ENCODE peak calls at places on chromosomes 16 and 17, in ten cellular contexts. T is stomach, E is prostate gland, R is IMR-90, G is upper lobe of left lung, B is uterus, P is ovary, F is Peyer's patch, Q is HepG2, I is body of pancreas. A is an unnamed sample.

GRCh38 chr16:78984887-78985464 is 615.6 kb downstream of the MAF start:
- DNase-seq in T (no peak), E (no peak), R (no peak), G (no peak), B (no peak), P (no peak), F (no peak), Q (peak), I (no peak), A (no peak)

GRCh38 chr16:73298562-73298961 is 250.6 kb upstream of the ZFHX3 start:
- DNase-seq in T (no peak), E (no peak), R (peak), G (no peak), B (no peak), P (no peak), F (no peak), Q (peak), I (no peak), A (no peak)

GRCh38 chr16:67531247-67531646 is 2.6 kb downstream of the RIPOR1 start:
- DNase-seq in T (no peak), E (no peak), R (no peak), G (peak), B (no peak), P (no peak), F (no peak), Q (no peak), I (no peak), A (no peak)

GRCh38 chr16:3158498-3159314 is 23.9 kb downstream of the ZNF213 start:
- DNase-seq in T (peak), E (peak), R (peak), G (peak), B (peak), P (peak), F (peak), Q (peak), I (peak), A (peak)

GRCh38 chr17:73551756-73552155 is 92.5 kb downstream of the SDK2 start:
- DNase-seq in T (no peak), E (no peak), R (no peak), G (no peak), B (no peak), P (no peak), F (no peak), Q (no peak), I (no peak), A (no peak)

GRCh38 chr17:29140631-29141483 is 39.3 kb downstream of the MYO18A start:
- DNase-seq in T (no peak), E (no peak), R (peak), G (peak), B (no peak), P (peak), F (peak), Q (no peak), I (no peak), A (no peak)

GRCh38 chr17:1736348-1737281 is 6.1 kb upstream of the SERPINF2 start:
- DNase-seq in T (peak), E (no peak), R (peak), G (peak), B (peak), P (peak), F (peak), Q (peak), I (no peak), A (peak)

GRCh38 chr16:3578610-3579551 is 1.7 kb upstream of the NLRC3 start:
- DNase-seq in T (peak), E (no peak), R (no peak), G (no peak), B (no peak), P (no peak), F (no peak), Q (no peak), I (no peak), A (no peak)

GRCh38 chr16:24538756-24539294 is 541 bp upstream of the RBBP6 start:
- DNase-seq in T (peak), E (no peak), R (no peak), G (peak), B (no peak), P (no peak), F (no peak), Q (peak), I (no peak), A (no peak)

GRCh38 chr17:78535285-78536197 is 41.7 kb downstream of the DNAH17 start:
- DNase-seq in T (no peak), E (peak), R (no peak), G (no peak), B (no peak), P (no peak), F (no peak), Q (no peak), I (no peak), A (peak)

GRCh38 chr17:65268832-65269231 is 131.7 kb downstream of the RGS9 start:
- DNase-seq in T (no peak), E (no peak), R (peak), G (no peak), B (no peak), P (no peak), F (no peak), Q (no peak), I (no peak), A (no peak)

GRCh38 chr17:34542700-34543336 is 36.6 kb upstream of the TMEM132E start:
- DNase-seq in T (peak), E (peak), R (no peak), G (peak), B (no peak), P (no peak), F (no peak), Q (no peak), I (peak), A (peak)

GRCh38 chr17:2423271-2423670 is 22.4 kb upstream of the MNT start:
- DNase-seq in T (no peak), E (no peak), R (no peak), G (no peak), B (no peak), P (no peak), F (no peak), Q (no peak), I (no peak), A (no peak)

GRCh38 chr16:67456383-67457140 is 24.4 kb downstream of the ATP6V0D1 start:
- DNase-seq in T (peak), E (peak), R (peak), G (peak), B (peak), P (peak), F (peak), Q (no peak), I (peak), A (peak)

GRCh38 chr16:70746708-70747424 is 54.1 kb downstream of the VAC14 start:
- DNase-seq in T (peak), E (peak), R (peak), G (peak), B (peak), P (peak), F (peak), Q (peak), I (peak), A (peak)

GRCh38 chr17:37643829-37644228 is 583 bp upstream of the DDX52 start:
- DNase-seq in T (peak), E (no peak), R (no peak), G (no peak), B (no peak), P (no peak), F (no peak), Q (no peak), I (peak), A (no peak)

DNA sequence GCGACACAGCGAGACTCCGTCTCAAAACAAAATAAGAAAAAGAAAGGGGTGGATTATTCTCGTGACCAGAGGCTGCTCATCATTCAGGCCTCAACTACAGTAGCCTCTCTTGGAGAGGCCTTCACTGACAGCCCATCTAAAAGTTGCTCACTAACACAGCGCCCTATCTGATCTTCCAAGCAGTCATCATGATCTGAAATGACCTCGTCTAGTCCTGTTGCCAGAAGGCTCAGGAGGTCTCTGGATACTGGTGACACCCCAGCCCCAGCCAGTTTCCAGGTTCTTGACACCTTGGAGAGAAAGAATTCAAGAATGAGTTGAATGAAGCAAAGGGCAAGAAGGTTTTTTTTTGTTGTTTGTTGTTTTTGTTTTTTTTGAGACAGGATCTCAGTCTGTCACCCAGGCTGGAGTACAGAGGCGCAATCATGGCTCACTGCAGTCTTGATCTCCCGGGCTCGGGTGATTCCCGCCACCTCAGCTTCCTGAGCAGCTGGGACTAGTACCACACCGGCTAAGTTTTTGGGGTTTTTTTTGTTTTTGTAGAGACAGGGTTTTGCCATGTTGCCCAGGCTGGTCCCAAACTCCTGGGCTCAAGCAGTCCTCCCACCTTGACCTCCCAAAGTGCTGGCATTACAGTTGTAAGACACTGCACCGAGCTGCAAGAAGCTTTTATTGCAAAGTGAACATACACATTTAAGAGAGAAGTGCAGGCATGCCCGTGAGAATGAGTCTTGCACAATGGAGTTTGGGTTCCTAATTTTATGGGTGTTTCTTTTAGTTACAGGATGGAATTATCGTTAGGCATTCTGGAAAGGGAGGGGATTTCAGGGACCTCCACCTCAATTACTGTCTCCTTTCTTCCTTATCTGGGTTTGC is 2.7 kb upstream of the ZC3H7A start:
- DNase-seq in T (no peak), E (no peak), R (no peak), G (no peak), B (no peak), P (no peak), F (no peak), Q (no peak), I (no peak), A (no peak)
- H3K4me3 ChIP-seq in T (no peak), E (no peak), R (no peak), G (peak), B (no peak), P (no peak), F (no peak), Q (no peak), I (no peak), A (no peak)

DNA sequence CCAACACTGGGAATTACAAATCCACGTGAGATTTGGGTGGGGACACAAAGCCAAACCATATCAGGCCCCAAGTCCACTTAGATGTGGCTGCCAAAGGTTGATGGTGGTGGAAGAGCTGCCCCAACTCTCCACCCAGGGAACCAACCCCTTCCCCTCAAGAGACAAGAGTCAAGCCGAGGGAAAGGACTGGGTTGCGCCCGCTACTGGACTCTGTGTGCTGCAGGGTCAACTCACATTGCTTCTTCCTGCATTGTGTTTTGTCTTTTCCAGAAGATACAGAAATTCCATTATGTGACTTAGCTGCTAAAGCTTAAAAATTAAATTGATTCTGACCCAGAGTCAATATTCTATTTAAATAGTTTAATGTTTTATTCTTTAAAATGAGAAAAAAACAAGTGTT is 58.5 kb downstream of the ADAMTS18 start:
- DNase-seq in T (no peak), E (no peak), R (no peak), G (no peak), B (no peak), P (no peak), F (no peak), Q (no peak), I (no peak), A (no peak)
- TF ChIP-seq CTCF in T (no peak), E (no peak), R (no peak), G (no peak), B (no peak), P (no peak), F (no peak), Q (peak), I (no peak), A (no peak)

GRCh38 chr16:31138621-31139578 is 3.4 kb upstream of the PRSS8 start:
- DNase-seq in T (peak), E (peak), R (peak), G (peak), B (no peak), P (peak), F (peak), Q (peak), I (peak), A (peak)
- TF ChIP-seq POLR2A in T (no peak), E (no peak), R (no peak), G (no peak), B (no peak), P (no peak), F (peak), Q (peak), I (peak), A (no peak)

GRCh38 chr16:84482951-84483881 is 21.2 kb downstream of the MEAK7 start:
- DNase-seq in T (peak), E (no peak), R (no peak), G (peak), B (no peak), P (no peak), F (no peak), Q (no peak), I (no peak), A (no peak)

GRCh38 chr16:84482001-84482891 is 22.2 kb downstream of the MEAK7 start:
- DNase-seq in T (peak), E (no peak), R (no peak), G (peak), B (no peak), P (peak), F (no peak), Q (no peak), I (no peak), A (peak)

GRCh38 chr16:84485255-84486010 is 19.0 kb downstream of the MEAK7 start:
- DNase-seq in T (peak), E (no peak), R (no peak), G (peak), B (no peak), P (peak), F (no peak), Q (no peak), I (no peak), A (no peak)

GRCh38 chr16:84484579-84485254 is 19.7 kb downstream of the MEAK7 start:
- DNase-seq in T (peak), E (peak), R (peak), G (peak), B (peak), P (peak), F (no peak), Q (peak), I (no peak), A (peak)

DNA sequence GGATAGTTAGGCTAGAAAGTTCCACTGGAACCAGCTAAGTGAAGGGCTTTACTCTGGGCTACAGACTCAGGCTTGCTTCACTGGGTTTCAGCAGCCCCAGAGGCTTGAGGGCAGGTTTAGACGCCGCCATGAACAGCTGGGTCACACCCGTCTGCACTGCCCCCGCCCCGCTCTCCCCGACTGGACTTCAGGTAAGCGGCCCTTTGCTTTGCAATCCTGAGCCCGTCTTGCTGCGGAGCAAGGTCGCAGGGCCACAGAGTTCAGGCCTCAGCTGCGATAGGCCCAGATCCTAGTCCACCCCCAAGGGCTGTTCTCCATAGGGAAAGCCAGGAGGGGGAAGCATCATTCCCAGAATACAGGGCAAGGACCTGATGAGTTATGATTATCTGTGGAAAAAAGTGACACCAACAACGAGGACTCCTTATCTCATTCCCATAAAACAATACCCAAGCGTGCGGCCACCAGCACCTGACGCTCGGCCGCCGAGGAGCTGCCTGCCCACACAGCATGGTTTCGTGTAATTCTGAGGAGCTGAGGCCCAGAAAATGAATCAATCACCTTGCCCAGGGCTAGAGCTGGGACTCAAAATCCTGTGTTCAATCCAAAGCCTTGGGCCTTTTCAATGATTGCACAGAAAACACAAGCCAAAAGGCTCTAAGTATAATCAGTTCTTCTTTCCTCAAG is 20.4 kb downstream of the MEAK7 start:
- DNase-seq in T (peak), E (no peak), R (no peak), G (peak), B (no peak), P (peak), F (no peak), Q (no peak), I (no peak), A (no peak)
- H3K4me3 ChIP-seq in T (no peak), E (no peak), R (no peak), G (no peak), B (no peak), P (no peak), F (no peak), Q (no peak), I (no peak), A (no peak)

GRCh38 chr17:58200024-58200633 is 7.6 kb downstream of the EPX start:
- DNase-seq in T (peak), E (peak), R (peak), G (peak), B (no peak), P (no peak), F (no peak), Q (peak), I (peak), A (peak)
- TF ChIP-seq CTCF in T (no peak), E (no peak), R (peak), G (peak), B (no peak), P (no peak), F (no peak), Q (peak), I (peak), A (peak)

GRCh38 chr17:49269356-49269755 is 38.8 kb upstream of the PHOSPHO1 start:
- DNase-seq in T (no peak), E (no peak), R (no peak), G (no peak), B (no peak), P (no peak), F (no peak), Q (no peak), I (no peak), A (no peak)

GRCh38 chr17:49266233-49266632 is 35.6 kb upstream of the PHOSPHO1 start:
- DNase-seq in T (no peak), E (no peak), R (no peak), G (no peak), B (no peak), P (no peak), F (no peak), Q (no peak), I (no peak), A (no peak)

GRCh38 chr17:49267912-49268311 is 37.3 kb upstream of the PHOSPHO1 start:
- DNase-seq in T (no peak), E (no peak), R (no peak), G (no peak), B (no peak), P (no peak), F (no peak), Q (no peak), I (no peak), A (no peak)
- TF ChIP-seq POLR2A in T (no peak), E (no peak), R (no peak), G (no peak), B (no peak), P (no peak), F (no peak), Q (no peak), I (no peak), A (no peak)

DNA sequence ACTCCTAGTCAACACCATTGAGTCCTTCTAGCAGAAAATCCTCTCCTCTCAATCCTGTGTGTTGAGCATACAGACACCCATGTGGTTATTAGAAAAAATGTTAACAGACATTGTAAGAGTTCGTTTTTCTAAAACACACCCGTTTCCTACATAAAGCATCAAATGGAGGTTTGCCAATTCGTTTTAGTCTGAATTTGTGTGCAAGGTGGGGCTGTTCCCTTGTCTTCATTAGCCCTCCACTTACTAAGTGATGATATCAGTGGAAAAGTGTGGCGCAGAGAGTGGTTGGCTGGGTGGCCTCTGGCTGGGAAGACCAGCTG is 2.7 kb downstream of the NHERF1 start:
- DNase-seq in T (no peak), E (no peak), R (no peak), G (no peak), B (no peak), P (no peak), F (no peak), Q (no peak), I (no peak), A (no peak)
- H3K4me3 ChIP-seq in T (peak), E (no peak), R (no peak), G (peak), B (no peak), P (no peak), F (peak), Q (peak), I (no peak), A (no peak)

DNA sequence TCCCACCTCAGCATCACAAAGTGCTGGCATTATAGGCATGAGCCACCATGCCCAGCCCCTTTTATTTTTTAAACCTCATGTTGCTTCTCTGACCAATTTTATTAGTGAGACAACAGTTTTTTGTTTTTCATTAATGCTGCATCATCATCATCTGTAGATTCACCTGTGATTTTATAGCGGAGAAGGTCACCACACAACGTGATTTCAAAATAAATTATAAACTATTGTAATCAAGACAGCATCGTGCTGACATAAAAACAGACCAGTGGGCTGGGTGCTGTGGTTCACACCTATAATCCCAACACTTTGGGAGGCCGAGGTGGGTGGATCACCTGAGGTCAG is 28.7 kb upstream of the METTL9 start:
- DNase-seq in T (no peak), E (no peak), R (no peak), G (no peak), B (no peak), P (no peak), F (no peak), Q (no peak), I (no peak), A (no peak)
- TF ChIP-seq CTCF in T (no peak), E (no peak), R (no peak), G (no peak), B (no peak), P (no peak), F (no peak), Q (no peak), I (no peak), A (no peak)

GRCh38 chr17:43719578-43719977 is 39.0 kb downstream of the SOST start:
- DNase-seq in T (no peak), E (no peak), R (no peak), G (no peak), B (no peak), P (no peak), F (no peak), Q (no peak), I (no peak), A (no peak)

GRCh38 chr17:43717913-43718312 is 40.7 kb downstream of the SOST start:
- DNase-seq in T (no peak), E (no peak), R (no peak), G (no peak), B (no peak), P (no peak), F (no peak), Q (no peak), I (no peak), A (no peak)

GRCh38 chr17:43721537-43722268 is 36.9 kb downstream of the SOST start:
- DNase-seq in T (no peak), E (no peak), R (peak), G (no peak), B (no peak), P (no peak), F (no peak), Q (no peak), I (no peak), A (no peak)

GRCh38 chr17:43722269-43722619 is 36.3 kb downstream of the SOST start:
- DNase-seq in T (no peak), E (no peak), R (no peak), G (no peak), B (no peak), P (no peak), F (no peak), Q (no peak), I (no peak), A (no peak)

GRCh38 chr17:43720311-43721060 is 38.1 kb downstream of the SOST start:
- DNase-seq in T (peak), E (peak), R (peak), G (peak), B (peak), P (peak), F (peak), Q (peak), I (peak), A (peak)
- TF ChIP-seq POLR2A in T (no peak), E (peak), R (no peak), G (peak), B (peak), P (peak), F (peak), Q (peak), I (peak), A (peak)

A was measured in thyroid gland.